ENCODE peak calls at places on chromosomes 13 and 19, in four cellular contexts. One of them, this sample, is unnamed.

GRCh38 chr19:36221474-36221873 is 6.6 kb downstream of the ZNF146 start:
- DNase-seq in HS-5: no peak
- DNase-seq in fibroblast of lung: no peak
- DNase-seq in T-cell: no peak
- DNase-seq in this sample: no peak

GRCh38 chr13:76737526-76737925 is 148.7 kb downstream of the KCTD12 start:
- DNase-seq in HS-5: no peak
- DNase-seq in fibroblast of lung: no peak
- DNase-seq in T-cell: no peak
- DNase-seq in this sample: no peak

GRCh38 chr13:94236876-94237275 is 242.6 kb downstream of the DCT start:
- DNase-seq in HS-5: no peak
- DNase-seq in fibroblast of lung: no peak
- DNase-seq in T-cell: no peak
- DNase-seq in this sample: no peak

GRCh38 chr13:29964181-29964845 is 113.9 kb upstream of the UBL3 start:
- DNase-seq in HS-5: no peak
- DNase-seq in fibroblast of lung: no peak
- DNase-seq in T-cell: no peak
- DNase-seq in this sample: no peak

GRCh38 chr19:6273701-6274601 is 5.8 kb downstream of the MLLT1 start:
- DNase-seq in HS-5: peak; percentile 68
- DNase-seq in fibroblast of lung: peak; percentile 91
- DNase-seq in T-cell: no peak
- DNase-seq in this sample: peak; percentile 88

GRCh38 chr13:29520671-29521070 is 74.8 kb downstream of the SLC7A1 start:
- DNase-seq in HS-5: peak; percentile 47
- DNase-seq in fibroblast of lung: peak; percentile 49
- DNase-seq in T-cell: no peak
- DNase-seq in this sample: peak; percentile 68

GRCh38 chr13:108176685-108177274 is 38.6 kb downstream of the LIG4 start:
- DNase-seq in HS-5: no peak
- DNase-seq in fibroblast of lung: peak; percentile 12
- DNase-seq in T-cell: peak; percentile 31
- DNase-seq in this sample: no peak

GRCh38 chr13:110538632-110539031 is 22.9 kb downstream of the RAB20 start:
- DNase-seq in HS-5: no peak
- DNase-seq in fibroblast of lung: no peak
- DNase-seq in T-cell: no peak
- DNase-seq in this sample: no peak

GRCh38 chr13:43720780-43721397 is 65.9 kb downstream of the ENOX1 start:
- DNase-seq in HS-5: no peak
- DNase-seq in fibroblast of lung: peak; percentile 28
- DNase-seq in T-cell: no peak
- DNase-seq in this sample: peak; percentile 8

GRCh38 chr13:42398542-42398941 is 126.6 kb downstream of the AKAP11 start:
- DNase-seq in HS-5: no peak
- DNase-seq in fibroblast of lung: no peak
- DNase-seq in T-cell: no peak
- DNase-seq in this sample: no peak

GRCh38 chr19:604355-604754 is 14.7 kb downstream of the HCN2 start:
- DNase-seq in HS-5: no peak
- DNase-seq in fibroblast of lung: no peak
- DNase-seq in T-cell: no peak
- DNase-seq in this sample: no peak